ENCODE peak calls at places on chromosomes 3 and 15, in five cellular contexts. One of them, this sample, is unnamed.

GRCh38 chr3:108818404-108818803 is 4.2 kb upstream of the TRAT1 start:
- DNase-seq in BJ: no peak
- DNase-seq in neural crest cell: no peak
- DNase-seq in BE2C: peak
- DNase-seq in CD8-positive, alpha-beta T cell: peak
- DNase-seq in this sample: no peak

GRCh38 chr3:106086636-106087035 is 217.8 kb upstream of the CBLB start:
- DNase-seq in BJ: no peak
- DNase-seq in neural crest cell: no peak
- DNase-seq in BE2C: no peak
- DNase-seq in CD8-positive, alpha-beta T cell: no peak
- DNase-seq in this sample: no peak

GRCh38 chr15:32029862-32030781 is at the start of gene CHRNA7:
- DNase-seq in BJ: no peak
- DNase-seq in neural crest cell: peak
- DNase-seq in BE2C: peak
- DNase-seq in CD8-positive, alpha-beta T cell: no peak
- DNase-seq in this sample: no peak

GRCh38 chr15:79592126-79592525 is 160.0 kb downstream of the MINAR1 start:
- DNase-seq in BJ: no peak
- DNase-seq in neural crest cell: no peak
- DNase-seq in BE2C: no peak
- DNase-seq in CD8-positive, alpha-beta T cell: no peak
- DNase-seq in this sample: no peak

GRCh38 chr15:100588638-100589242 is 13.2 kb downstream of the LINS1 start:
- DNase-seq in BJ: no peak
- DNase-seq in neural crest cell: no peak
- DNase-seq in BE2C: no peak
- DNase-seq in CD8-positive, alpha-beta T cell: no peak
- DNase-seq in this sample: no peak

GRCh38 chr3:170767576-170767941 is 102.4 kb downstream of the RPL22L1 start:
- DNase-seq in BJ: no peak
- DNase-seq in neural crest cell: no peak
- DNase-seq in BE2C: no peak
- DNase-seq in CD8-positive, alpha-beta T cell: no peak
- DNase-seq in this sample: no peak

GRCh38 chr15:37246065-37246464 is 145.7 kb upstream of the MEIS2 start:
- DNase-seq in BJ: no peak
- DNase-seq in neural crest cell: no peak
- DNase-seq in BE2C: no peak
- DNase-seq in CD8-positive, alpha-beta T cell: no peak
- DNase-seq in this sample: no peak

GRCh38 chr15:69573815-69574472 is 121.3 kb downstream of the RPLP1 start:
- DNase-seq in BJ: no peak
- DNase-seq in neural crest cell: no peak
- DNase-seq in BE2C: no peak
- DNase-seq in CD8-positive, alpha-beta T cell: no peak
- DNase-seq in this sample: no peak

GRCh38 chr3:159627634-159628033 is 361.0 kb upstream of the IL12A start:
- DNase-seq in BJ: no peak
- DNase-seq in neural crest cell: no peak
- DNase-seq in BE2C: no peak
- DNase-seq in CD8-positive, alpha-beta T cell: no peak
- DNase-seq in this sample: no peak

GRCh38 chr15:41966920-41967465 is 5.4 kb downstream of the EHD4 start:
- DNase-seq in BJ: no peak
- DNase-seq in neural crest cell: no peak
- DNase-seq in BE2C: no peak
- DNase-seq in CD8-positive, alpha-beta T cell: no peak
- DNase-seq in this sample: no peak

GRCh38 chr15:89630974-89631901 is 24.0 kb downstream of the KIF7 start:
- DNase-seq in BJ: no peak
- DNase-seq in neural crest cell: no peak
- DNase-seq in BE2C: no peak
- DNase-seq in CD8-positive, alpha-beta T cell: no peak
- DNase-seq in this sample: no peak

GRCh38 chr3:123365450-123366143 is 83.3 kb downstream of the ADCY5 start:
- DNase-seq in BJ: no peak
- DNase-seq in neural crest cell: peak
- DNase-seq in BE2C: peak
- DNase-seq in CD8-positive, alpha-beta T cell: no peak
- DNase-seq in this sample: no peak

GRCh38 chr15:70584838-70585706 is 178.3 kb downstream of the UACA start:
- DNase-seq in BJ: no peak
- DNase-seq in neural crest cell: peak
- DNase-seq in BE2C: peak
- DNase-seq in CD8-positive, alpha-beta T cell: peak
- DNase-seq in this sample: no peak

GRCh38 chr15:45129651-45130129 is at the start of the genes DUOX1 and DUOXA1:
- DNase-seq in BJ: no peak
- DNase-seq in neural crest cell: no peak
- DNase-seq in BE2C: no peak
- DNase-seq in CD8-positive, alpha-beta T cell: no peak
- DNase-seq in this sample: no peak

GRCh38 chr3:29697989-29698388 is 417.1 kb downstream of the RBMS3 start:
- DNase-seq in BJ: peak
- DNase-seq in neural crest cell: no peak
- DNase-seq in BE2C: no peak
- DNase-seq in CD8-positive, alpha-beta T cell: no peak
- DNase-seq in this sample: no peak

GRCh38 chr3:125129512-125129962 is 73.7 kb upstream of the HEG1 start:
- DNase-seq in BJ: peak
- DNase-seq in neural crest cell: no peak
- DNase-seq in BE2C: peak
- DNase-seq in CD8-positive, alpha-beta T cell: no peak
- DNase-seq in this sample: no peak

GRCh38 chr3:190902292-190902691 is 39.8 kb upstream of the GMNC start:
- DNase-seq in BJ: no peak
- DNase-seq in neural crest cell: no peak
- DNase-seq in BE2C: no peak
- DNase-seq in CD8-positive, alpha-beta T cell: no peak
- DNase-seq in this sample: no peak

GRCh38 chr15:85555875-85556617 is 175.6 kb downstream of the AKAP13 start:
- DNase-seq in BJ: no peak
- DNase-seq in neural crest cell: no peak
- DNase-seq in BE2C: no peak
- DNase-seq in CD8-positive, alpha-beta T cell: no peak
- DNase-seq in this sample: no peak

GRCh38 chr15:70279096-70279495 is 181.4 kb upstream of the TLE3 start:
- DNase-seq in BJ: no peak
- DNase-seq in neural crest cell: no peak
- DNase-seq in BE2C: no peak
- DNase-seq in CD8-positive, alpha-beta T cell: no peak
- DNase-seq in this sample: peak

GRCh38 chr3:101806491-101806890 is 27.5 kb downstream of the NXPE3 start:
- DNase-seq in BJ: no peak
- DNase-seq in neural crest cell: no peak
- DNase-seq in BE2C: no peak
- DNase-seq in CD8-positive, alpha-beta T cell: no peak
- DNase-seq in this sample: no peak

GRCh38 chr15:88108991-88109390 is 147.5 kb downstream of the NTRK3 start:
- DNase-seq in BJ: no peak
- DNase-seq in neural crest cell: no peak
- DNase-seq in BE2C: no peak
- DNase-seq in CD8-positive, alpha-beta T cell: no peak
- DNase-seq in this sample: no peak

DNA sequence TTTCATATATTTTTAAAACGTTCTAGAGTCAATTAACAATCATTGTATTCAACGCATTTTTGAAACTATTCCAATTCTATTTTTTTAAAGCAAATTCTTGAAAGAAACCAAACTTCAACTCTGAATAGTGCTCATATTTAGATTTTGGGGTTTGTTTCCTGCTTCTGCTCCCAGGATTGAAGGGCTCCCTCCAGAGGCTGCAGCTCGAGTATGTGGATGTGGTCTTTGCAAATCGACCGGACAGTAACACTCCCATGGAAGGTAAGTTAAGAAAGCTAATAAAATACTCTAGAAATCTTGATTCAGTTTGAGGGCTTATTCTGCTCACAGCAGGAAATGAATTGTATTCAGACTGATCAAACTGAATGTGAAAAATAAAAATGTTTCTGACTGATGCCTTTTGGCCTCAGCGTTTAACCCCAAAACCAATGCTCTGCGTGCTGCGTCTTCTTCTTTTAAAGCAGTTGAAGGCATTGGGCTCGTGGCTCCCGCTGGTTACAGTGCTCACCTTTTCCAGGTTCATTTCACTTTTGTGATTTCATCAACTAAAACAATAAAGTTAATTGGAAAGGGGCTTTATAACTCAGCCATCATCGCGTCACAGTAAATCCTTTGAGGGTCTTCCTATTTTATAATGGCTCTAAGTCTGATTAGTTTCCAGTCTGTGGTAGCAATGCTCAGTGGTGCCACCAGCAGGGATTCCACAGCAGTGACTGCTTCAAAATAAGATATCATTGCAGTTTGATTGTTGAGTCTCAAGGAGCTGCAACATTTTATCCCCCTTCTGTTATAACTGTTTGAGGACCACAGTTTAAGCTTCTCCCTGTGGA is 80.1 kb downstream of the SSR3 start:
- DNase-seq in BJ: no peak
- DNase-seq in neural crest cell: peak
- DNase-seq in BE2C: peak
- DNase-seq in CD8-positive, alpha-beta T cell: no peak
- DNase-seq in this sample: no peak
- TF ChIP-seq CTCF in BJ: peak
- TF ChIP-seq CTCF in neural crest cell: peak
- TF ChIP-seq CTCF in BE2C: peak
- TF ChIP-seq CTCF in CD8-positive, alpha-beta T cell: peak
- TF ChIP-seq CTCF in this sample: peak

GRCh38 chr3:155753038-155753647 is 8.3 kb upstream of the PLCH1 start:
- DNase-seq in BJ: no peak
- DNase-seq in neural crest cell: no peak
- DNase-seq in BE2C: no peak
- DNase-seq in CD8-positive, alpha-beta T cell: no peak
- DNase-seq in this sample: no peak
- TF ChIP-seq CTCF in BJ: peak
- TF ChIP-seq CTCF in neural crest cell: peak
- TF ChIP-seq CTCF in BE2C: peak
- TF ChIP-seq CTCF in CD8-positive, alpha-beta T cell: peak
- TF ChIP-seq CTCF in this sample: peak

GRCh38 chr3:41574900-41575299 is 375.6 kb downstream of the CTNNB1 start:
- DNase-seq in BJ: no peak
- DNase-seq in neural crest cell: no peak
- DNase-seq in BE2C: no peak
- DNase-seq in CD8-positive, alpha-beta T cell: no peak
- DNase-seq in this sample: no peak
- TF ChIP-seq CTCF in BJ: no peak
- TF ChIP-seq CTCF in neural crest cell: peak
- TF ChIP-seq CTCF in BE2C: peak
- TF ChIP-seq CTCF in CD8-positive, alpha-beta T cell: no peak
- TF ChIP-seq CTCF in this sample: no peak

DNA sequence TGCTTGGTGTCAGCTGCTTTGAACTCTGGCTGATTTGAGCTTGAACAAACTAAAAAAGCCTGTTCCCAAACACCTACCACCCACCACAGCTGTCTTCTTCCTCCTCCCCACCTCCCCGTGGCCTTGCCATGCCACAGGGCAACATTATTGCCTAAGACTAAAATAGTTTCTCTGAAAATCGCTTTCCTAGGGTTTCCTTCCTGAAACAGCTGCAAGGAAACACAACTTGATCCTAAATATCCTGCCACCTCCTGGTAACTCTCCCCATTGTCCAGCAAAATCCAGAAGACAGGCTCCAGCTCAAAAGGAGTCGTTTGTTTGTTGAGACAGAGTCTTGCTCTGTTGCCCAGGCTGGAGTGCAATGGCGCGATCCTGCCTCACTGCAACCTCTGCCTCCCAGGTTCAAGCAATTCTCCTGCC is 193.9 kb upstream of the TPM1 start:
- DNase-seq in BJ: no peak
- DNase-seq in neural crest cell: no peak
- DNase-seq in BE2C: no peak
- DNase-seq in CD8-positive, alpha-beta T cell: no peak
- DNase-seq in this sample: no peak
- TF ChIP-seq CTCF in BJ: peak
- TF ChIP-seq CTCF in neural crest cell: no peak
- TF ChIP-seq CTCF in BE2C: peak
- TF ChIP-seq CTCF in CD8-positive, alpha-beta T cell: no peak
- TF ChIP-seq CTCF in this sample: no peak

DNA sequence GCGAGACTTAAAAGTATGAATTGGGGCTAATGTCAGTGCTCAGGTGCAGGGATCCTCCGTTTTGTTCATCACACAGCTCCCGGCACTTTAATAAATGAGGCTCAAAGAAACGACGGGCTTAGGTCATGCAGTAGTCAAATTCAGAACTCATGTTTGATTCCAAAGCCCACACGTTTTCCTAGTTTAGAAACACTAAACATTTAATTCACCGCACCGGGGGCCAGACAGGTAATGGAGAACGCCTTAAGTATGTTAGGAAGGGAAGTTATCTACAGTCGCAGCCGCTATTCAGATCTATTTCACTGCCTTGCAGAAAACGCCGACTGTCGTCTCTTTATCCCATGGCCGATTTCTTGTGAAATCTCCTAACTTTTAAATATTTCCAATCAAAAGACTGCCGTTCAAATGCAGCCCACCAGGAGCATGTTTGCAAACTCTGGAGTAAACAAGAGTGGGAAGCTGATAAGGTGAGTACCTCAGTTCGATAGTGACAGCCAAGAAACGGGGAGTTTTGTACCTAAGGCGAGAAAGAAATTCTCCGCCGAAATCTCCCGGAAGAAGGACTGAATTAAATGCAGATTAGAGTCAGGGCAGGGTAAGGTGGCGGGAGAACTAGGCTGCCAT is 569 bp downstream of the HIGD2B start:
- DNase-seq in BJ: no peak
- DNase-seq in neural crest cell: peak
- DNase-seq in BE2C: no peak
- DNase-seq in CD8-positive, alpha-beta T cell: no peak
- DNase-seq in this sample: no peak
- TF ChIP-seq CTCF in BJ: no peak
- TF ChIP-seq CTCF in neural crest cell: peak
- TF ChIP-seq CTCF in BE2C: no peak
- TF ChIP-seq CTCF in CD8-positive, alpha-beta T cell: no peak
- TF ChIP-seq CTCF in this sample: no peak

DNA sequence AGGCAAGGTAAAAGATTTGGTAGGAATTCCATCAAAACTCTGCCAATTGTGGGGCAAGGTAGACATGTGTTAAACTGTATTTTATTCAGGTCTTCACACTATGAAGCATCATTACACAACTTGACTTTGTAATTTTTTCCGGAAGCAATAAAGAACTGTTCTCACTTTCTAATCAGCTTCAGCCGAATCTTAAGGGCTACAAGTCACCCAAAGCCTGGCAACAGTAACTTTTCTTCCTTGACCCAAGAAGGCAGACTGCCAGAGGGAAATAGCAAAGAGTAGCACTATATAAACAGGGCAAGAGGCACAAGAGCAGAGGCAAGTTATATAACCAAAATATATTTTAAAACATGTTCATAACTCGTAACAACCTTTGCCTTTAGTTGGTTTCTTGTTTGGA is 1.5 kb downstream of the SLTM start:
- DNase-seq in BJ: no peak
- DNase-seq in neural crest cell: no peak
- DNase-seq in BE2C: no peak
- DNase-seq in CD8-positive, alpha-beta T cell: no peak
- DNase-seq in this sample: no peak
- TF ChIP-seq CTCF in BJ: no peak
- TF ChIP-seq CTCF in neural crest cell: no peak
- TF ChIP-seq CTCF in BE2C: no peak
- TF ChIP-seq CTCF in CD8-positive, alpha-beta T cell: no peak
- TF ChIP-seq CTCF in this sample: no peak

GRCh38 chr3:10334461-10334860 is 13.5 kb upstream of the SEC13 start:
- DNase-seq in BJ: no peak
- DNase-seq in neural crest cell: no peak
- DNase-seq in BE2C: no peak
- DNase-seq in CD8-positive, alpha-beta T cell: no peak
- DNase-seq in this sample: no peak
- TF ChIP-seq CTCF in BJ: peak
- TF ChIP-seq CTCF in neural crest cell: peak
- TF ChIP-seq CTCF in BE2C: no peak
- TF ChIP-seq CTCF in CD8-positive, alpha-beta T cell: no peak
- TF ChIP-seq CTCF in this sample: no peak